ENCODE peak calls at places on chromosome 18, in six cellular contexts. S is K562, U is HepG2, X is WTC11, E is H1, P is GM12878. Y is an unnamed sample.

GRCh38 chr18:63319383-63320040 is at the start of gene BCL2:
- DNase-seq in U (no peak), P (no peak), X (peak; percentile 43), S (no peak), E (no peak), Y (no peak)

GRCh38 chr18:58064406-58064998 is 20.5 kb downstream of the NEDD4L start:
- DNase-seq in P (no peak), S (no peak), E (no peak), X (no peak), U (no peak), Y (no peak)

GRCh38 chr18:11412790-11413189 is 196.6 kb upstream of the SLC35G4 start:
- DNase-seq in X (no peak), S (no peak), P (no peak), E (no peak), U (no peak), Y (no peak)

GRCh38 chr18:5490753-5491240 is 53.0 kb downstream of the EPB41L3 start:
- DNase-seq in P (no peak), E (no peak), S (no peak), U (no peak), X (no peak), Y (no peak)

GRCh38 chr18:32271649-32272324 is 81.9 kb downstream of the MEP1B start:
- DNase-seq in U (peak; percentile 36), P (no peak), E (no peak), S (peak; percentile 48), X (peak; percentile 31), Y (peak; percentile 16)

GRCh38 chr18:23618862-23619387 is 32.6 kb upstream of the NPC1 start:
- DNase-seq in S (no peak), E (peak; percentile 82), U (peak; percentile 65), X (peak; percentile 70), P (peak; percentile 27), Y (no peak)

GRCh38 chr18:25350561-25351201 is 1.3 kb downstream of the ZNF521 start:
- DNase-seq in X (peak; percentile 17), E (no peak), U (no peak), P (no peak), S (no peak), Y (no peak)

GRCh38 chr18:42038936-42039335 is 83.9 kb downstream of the PIK3C3 start:
- DNase-seq in X (no peak), U (no peak), E (no peak), S (no peak), P (no peak), Y (no peak)

GRCh38 chr18:31487251-31488015 is 10.5 kb upstream of the DSG2 start:
- DNase-seq in U (peak; percentile 3), S (no peak), X (no peak), E (no peak), P (no peak), Y (peak; percentile 75)

GRCh38 chr18:47756364-47757016 is 174.0 kb downstream of the SMAD2 start:
- DNase-seq in S (peak; percentile 44), U (peak; percentile 46), X (peak; percentile 83), E (peak; percentile 34), P (no peak), Y (peak; percentile 44)

GRCh38 chr18:27966872-27967271 is 210.1 kb downstream of the CDH2 start:
- DNase-seq in P (no peak), S (no peak), X (no peak), U (no peak), E (no peak), Y (no peak)

GRCh38 chr18:31931163-31931885 is 11.6 kb downstream of the TRAPPC8 start:
- DNase-seq in X (no peak), U (no peak), S (no peak), P (no peak), E (no peak), Y (no peak)

GRCh38 chr18:621181-621580 is 24.4 kb downstream of the CLUL1 start:
- DNase-seq in U (no peak), E (no peak), S (no peak), X (no peak), P (no peak), Y (no peak)

GRCh38 chr18:59717291-59717690 is 20.1 kb upstream of the CCBE1 start:
- DNase-seq in P (no peak), U (no peak), E (no peak), X (no peak), S (no peak), Y (no peak)

GRCh38 chr18:40355701-40356100 is 1599.3 kb upstream of the PIK3C3 start:
- DNase-seq in U (no peak), E (no peak), S (no peak), P (no peak), X (no peak), Y (no peak)

GRCh38 chr18:2402084-2402483 is 169.2 kb downstream of the METTL4 start:
- DNase-seq in S (no peak), E (no peak), P (no peak), X (no peak), U (no peak), Y (no peak)

GRCh38 chr18:903703-904102 is 968 bp upstream of the ADCYAP1 start:
- DNase-seq in S (peak; percentile 75), X (peak; percentile 83), E (no peak), P (no peak), U (no peak), Y (no peak)

GRCh38 chr18:3998698-3999333 is 456.3 kb downstream of the DLGAP1 start:
- DNase-seq in E (no peak), P (no peak), U (peak; percentile 14), X (no peak), S (peak; percentile 23), Y (peak; percentile 43)

GRCh38 chr18:62030091-62030985 is 137.5 kb upstream of the RNF152 start:
- DNase-seq in S (no peak), U (no peak), P (no peak), E (no peak), X (no peak), Y (no peak)

GRCh38 chr18:45588831-45589558 is 26.3 kb upstream of the SLC14A2 start:
- DNase-seq in E (no peak), U (no peak), P (no peak), X (no peak), S (no peak), Y (no peak)

GRCh38 chr18:35514752-35515459 is 17.1 kb upstream of the INO80C start:
- DNase-seq in U (no peak), E (no peak), S (no peak), X (no peak), P (no peak), Y (no peak)

GRCh38 chr18:77339623-77340022 is 90.0 kb downstream of the GALR1 start:
- DNase-seq in U (no peak), E (no peak), S (no peak), P (no peak), X (no peak), Y (no peak)

GRCh38 chr18:39178171-39178570 is 1612.6 kb upstream of the CELF4 start:
- DNase-seq in E (no peak), S (no peak), U (no peak), X (no peak), P (no peak), Y (no peak)

GRCh38 chr18:39841133-39842041 is 2113.6 kb upstream of the PIK3C3 start:
- DNase-seq in U (peak; percentile 60), P (no peak), S (no peak), E (peak; percentile 43), X (peak; percentile 76), Y (peak; percentile 28)

DNA sequence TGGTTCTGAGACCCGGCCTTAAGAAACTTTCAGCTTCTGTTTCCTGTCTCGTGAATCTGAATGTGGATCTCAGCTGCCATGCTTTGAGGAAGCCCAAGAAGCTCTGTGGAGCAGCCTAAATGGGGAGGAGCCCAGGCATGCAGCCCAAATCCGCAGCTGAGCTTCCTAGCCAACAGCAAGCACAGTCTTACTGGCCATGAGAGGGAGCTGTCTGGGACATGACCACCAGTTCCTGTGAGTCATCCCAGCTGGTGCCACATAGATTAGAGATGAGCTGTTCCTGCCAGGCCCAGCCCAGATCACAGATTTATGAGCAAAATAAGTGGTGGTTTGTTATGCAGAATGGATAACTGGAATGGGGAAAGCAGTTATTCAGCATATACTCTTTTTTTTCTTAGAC is 224.4 kb upstream of the APCDD1 start:
- DNase-seq in P (no peak), X (no peak), S (peak; percentile 22), E (peak; percentile 21), U (peak; percentile 23), Y (peak; percentile 44)
- TF ChIP-seq CTCF in P (no peak), X (no peak), S (peak; percentile 25), E (peak; percentile 41), U (no peak), Y (peak; percentile 21)

DNA sequence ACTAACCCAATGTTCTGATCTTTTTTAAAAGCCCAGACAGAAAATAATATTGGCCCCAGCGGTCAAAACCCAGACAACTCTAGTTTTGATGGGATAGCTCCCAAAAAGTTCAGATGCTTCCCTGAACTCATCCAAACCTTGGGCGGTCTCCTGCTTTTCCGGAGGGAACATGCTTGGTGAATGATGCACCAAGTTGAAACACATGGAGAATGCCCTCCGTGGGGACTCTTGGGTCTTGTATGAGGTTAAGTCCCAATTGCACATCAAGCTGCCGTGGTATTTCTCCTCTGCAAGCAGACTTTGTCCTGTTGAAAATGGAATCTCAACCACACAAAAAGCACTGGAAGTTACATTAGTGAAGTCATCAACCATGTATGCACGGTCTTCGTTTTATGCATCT is 120.7 kb upstream of the CTAGE1 start:
- DNase-seq in S (no peak), P (no peak), U (no peak), X (no peak), E (no peak), Y (no peak)
- TF ChIP-seq ATF3 in S (no peak), P (no peak), U (no peak), X (no peak), E (no peak), Y (no peak)

DNA sequence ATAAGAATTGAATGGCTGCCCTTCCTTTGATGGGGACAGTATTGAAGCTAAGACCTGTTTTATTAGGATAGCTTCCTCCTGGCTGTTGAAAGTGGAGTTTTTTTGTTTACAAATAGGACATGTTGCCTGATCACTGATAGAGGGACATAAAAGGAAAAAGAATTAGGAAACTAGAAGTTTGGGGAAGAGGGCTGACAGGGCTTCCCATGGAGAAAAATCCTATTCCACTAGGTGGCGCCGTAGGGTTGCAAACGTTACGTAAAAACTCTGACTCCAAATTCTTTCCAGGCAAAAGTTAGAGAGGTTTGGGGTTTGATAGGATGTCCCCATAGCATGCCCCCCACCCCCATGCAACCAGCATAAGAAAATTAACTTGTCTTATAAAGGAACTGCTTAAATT is 11.1 kb upstream of the RBFA start:
- DNase-seq in U (no peak), X (peak; percentile 58), P (no peak), E (no peak), S (peak; percentile 27), Y (peak; percentile 28)
- TF ChIP-seq CTCF in U (peak; percentile 13), X (peak; percentile 73), P (peak; percentile 23), E (peak; percentile 57), S (peak; percentile 29), Y (peak; percentile 76)

DNA sequence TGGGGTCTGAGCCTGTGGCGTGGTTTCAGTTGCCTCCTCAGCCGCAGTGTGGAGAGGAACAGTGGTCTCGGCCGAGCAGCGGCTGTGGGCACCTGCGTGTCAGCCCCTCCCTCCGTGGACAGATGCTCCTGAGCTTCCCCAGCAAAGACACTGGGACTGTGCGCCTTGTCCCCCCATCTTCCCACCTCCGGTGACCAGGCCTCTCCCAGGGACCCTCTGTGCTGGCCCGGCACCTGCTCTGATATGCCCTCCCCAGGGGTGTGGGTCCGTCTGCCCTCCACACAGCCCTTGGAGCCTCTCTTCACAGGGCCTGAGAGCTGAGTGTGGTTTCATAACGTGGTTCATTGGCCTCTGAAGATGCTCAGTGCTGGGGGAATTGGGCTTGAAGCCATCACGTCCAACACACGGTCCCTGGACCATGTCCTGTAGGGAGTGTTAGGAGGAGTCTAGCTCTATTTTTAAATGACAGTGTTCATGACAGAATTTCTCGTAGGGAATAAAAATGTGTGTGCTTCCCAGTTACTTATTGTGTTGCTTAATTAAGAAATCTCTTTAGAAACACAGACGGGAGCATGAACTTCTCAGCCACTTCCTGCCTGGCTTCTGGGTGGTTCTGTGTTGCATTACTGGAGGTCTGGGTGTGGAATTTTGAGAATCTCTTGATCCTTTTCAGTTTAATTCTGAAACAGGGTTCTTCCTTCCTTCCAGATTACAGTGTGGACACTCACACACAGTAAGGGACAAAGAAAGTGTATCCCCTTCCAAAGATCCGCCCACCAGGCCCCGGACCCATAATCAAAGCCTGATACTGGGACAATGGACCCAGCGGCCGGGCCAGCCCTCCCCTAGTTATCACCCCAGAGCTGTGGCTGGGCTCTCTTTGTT is 110.7 kb downstream of the NFATC1 start:
- DNase-seq in X (no peak), U (no peak), P (no peak), S (no peak), E (no peak), Y (no peak)
- TF ChIP-seq ATF3 in X (no peak), U (no peak), P (no peak), S (no peak), E (no peak), Y (no peak)

Y was measured in HCT116.